ENCODE peak calls at places on chromosome 3, in seven cellular contexts. P is CD4-positive, alpha-beta T cell; T is OCI-LY7; U is sigmoid colon; M is gastrocnemius medialis; E is mesothelial cell of epicardium; G is lower leg skin. W is an unnamed sample.

GRCh38 chr3:11622846-11623550 is 20.7 kb downstream of the VGLL4 start:
- DNase-seq in P (no peak), T (no peak), U (no peak), M (no peak), E (no peak), G (no peak), W (no peak)

GRCh38 chr3:172085557-172085895 is 46.1 kb downstream of the FNDC3B start:
- DNase-seq in P (no peak), T (no peak), U (no peak), M (no peak), E (no peak), G (no peak), W (no peak)

GRCh38 chr3:124269619-124270018 is 277.7 kb upstream of the ROPN1 start:
- DNase-seq in P (no peak), T (no peak), U (no peak), M (no peak), E (no peak), G (no peak), W (no peak)

GRCh38 chr3:1118074-1118473 is 25.2 kb downstream of the CNTN6 start:
- DNase-seq in P (no peak), T (no peak), U (no peak), M (no peak), E (no peak), G (no peak), W (no peak)

GRCh38 chr3:45642731-45643152 is 46.5 kb upstream of the SACM1L start:
- DNase-seq in P (no peak), T (no peak), U (no peak), M (no peak), E (no peak), G (no peak), W (no peak)

GRCh38 chr3:148455098-148455497 is 242.6 kb upstream of the AGTR1 start:
- DNase-seq in P (no peak), T (no peak), U (no peak), M (peak), E (no peak), G (no peak), W (no peak)

GRCh38 chr3:9890249-9891071 is at the start of gene JAGN1:
- DNase-seq in P (peak), T (peak), U (peak), M (peak), E (peak), G (peak), W (peak)

GRCh38 chr3:137583256-137583655 is 180.9 kb upstream of the SOX14 start:
- DNase-seq in P (no peak), T (no peak), U (no peak), M (no peak), E (no peak), G (no peak), W (no peak)

GRCh38 chr3:71074416-71074815 is 509.1 kb downstream of the FOXP1 start:
- DNase-seq in P (no peak), T (no peak), U (no peak), M (no peak), E (no peak), G (no peak), W (no peak)

GRCh38 chr3:27105904-27106303 is 263.3 kb downstream of the NEK10 start:
- DNase-seq in P (no peak), T (no peak), U (no peak), M (no peak), E (no peak), G (no peak), W (peak)

GRCh38 chr3:124119056-124119721 is 127.3 kb upstream of the ROPN1 start:
- DNase-seq in P (no peak), T (no peak), U (no peak), M (no peak), E (no peak), G (no peak), W (no peak)

GRCh38 chr3:121018917-121019321 is 110.9 kb downstream of the STXBP5L start:
- DNase-seq in P (no peak), T (no peak), U (no peak), M (no peak), E (no peak), G (peak), W (no peak)

GRCh38 chr3:53181528-53181927 is 20.5 kb downstream of the PRKCD start:
- DNase-seq in P (no peak), T (no peak), U (no peak), M (no peak), E (no peak), G (no peak), W (no peak)

GRCh38 chr3:124121379-124122336 is 129.7 kb upstream of the ROPN1 start:
- DNase-seq in P (no peak), T (no peak), U (no peak), M (no peak), E (no peak), G (no peak), W (no peak)

GRCh38 chr3:155766206-155766605 is 21.3 kb upstream of the PLCH1 start:
- DNase-seq in P (no peak), T (no peak), U (no peak), M (no peak), E (no peak), G (no peak), W (no peak)

GRCh38 chr3:32414527-32415202 is 23.0 kb downstream of the CMTM7 start:
- DNase-seq in P (peak), T (no peak), U (no peak), M (no peak), E (no peak), G (peak), W (peak)

GRCh38 chr3:49191741-49192140 is 20.3 kb downstream of the KLHDC8B start:
- DNase-seq in P (no peak), T (no peak), U (no peak), M (no peak), E (no peak), G (no peak), W (no peak)

GRCh38 chr3:85783331-85783730 is 824.5 kb downstream of the CADM2 start:
- DNase-seq in P (no peak), T (no peak), U (no peak), M (no peak), E (no peak), G (no peak), W (no peak)

GRCh38 chr3:62558549-62559112 is 185.3 kb upstream of the FEZF2 start:
- DNase-seq in P (no peak), T (peak), U (no peak), M (no peak), E (peak), G (no peak), W (peak)

GRCh38 chr3:60322334-60322856 is 928.9 kb downstream of the FHIT start:
- DNase-seq in P (no peak), T (no peak), U (no peak), M (no peak), E (no peak), G (no peak), W (no peak)

GRCh38 chr3:177905895-177906511 is 630.2 kb upstream of the KCNMB2 start:
- DNase-seq in P (no peak), T (no peak), U (no peak), M (peak), E (no peak), G (no peak), W (no peak)

GRCh38 chr3:128845695-128846491 is 33.5 kb upstream of the ACAD9 start:
- DNase-seq in P (peak), T (peak), U (peak), M (peak), E (peak), G (peak), W (peak)

GRCh38 chr3:12689997-12690711 is 26.2 kb upstream of the RAF1 start:
- DNase-seq in P (no peak), T (no peak), U (no peak), M (no peak), E (no peak), G (no peak), W (no peak)

GRCh38 chr3:176967525-176967924 is 229.8 kb downstream of the TBL1XR1 start:
- DNase-seq in P (no peak), T (no peak), U (no peak), M (no peak), E (no peak), G (no peak), W (no peak)

GRCh38 chr3:134437211-134437752 is 48.5 kb downstream of the ANAPC13 start:
- DNase-seq in P (no peak), T (no peak), U (no peak), M (no peak), E (no peak), G (no peak), W (no peak)

GRCh38 chr3:127036209-127037020 is 53.5 kb downstream of the PLXNA1 start:
- DNase-seq in P (no peak), T (no peak), U (peak), M (peak), E (no peak), G (no peak), W (peak)

GRCh38 chr3:119206611-119207511 is 33.5 kb downstream of the UPK1B start:
- DNase-seq in P (no peak), T (no peak), U (no peak), M (no peak), E (no peak), G (no peak), W (no peak)

GRCh38 chr3:30708472-30708871 is 102.1 kb downstream of the TGFBR2 start:
- DNase-seq in P (no peak), T (no peak), U (no peak), M (no peak), E (no peak), G (no peak), W (no peak)

GRCh38 chr3:19765954-19766353 is 168.1 kb downstream of the EFHB start:
- DNase-seq in P (no peak), T (no peak), U (no peak), M (no peak), E (no peak), G (no peak), W (no peak)

GRCh38 chr3:126135398-126136076 is 44.8 kb downstream of the ALDH1L1 start:
- DNase-seq in P (no peak), T (no peak), U (peak), M (peak), E (peak), G (peak), W (peak)

GRCh38 chr3:72447059-72447946 is 400.9 kb downstream of the SHQ1 start:
- DNase-seq in P (peak), T (peak), U (peak), M (peak), E (peak), G (peak), W (peak)

GRCh38 chr3:72445827-72446405 is 402.3 kb downstream of the SHQ1 start:
- DNase-seq in P (no peak), T (peak), U (no peak), M (no peak), E (no peak), G (no peak), W (no peak)

GRCh38 chr3:72448375-72448823 is 399.8 kb downstream of the SHQ1 start:
- DNase-seq in P (no peak), T (no peak), U (no peak), M (no peak), E (no peak), G (no peak), W (no peak)

GRCh38 chr3:72444642-72445223 is 403.5 kb downstream of the SHQ1 start:
- DNase-seq in P (no peak), T (no peak), U (no peak), M (no peak), E (no peak), G (no peak), W (no peak)

DNA sequence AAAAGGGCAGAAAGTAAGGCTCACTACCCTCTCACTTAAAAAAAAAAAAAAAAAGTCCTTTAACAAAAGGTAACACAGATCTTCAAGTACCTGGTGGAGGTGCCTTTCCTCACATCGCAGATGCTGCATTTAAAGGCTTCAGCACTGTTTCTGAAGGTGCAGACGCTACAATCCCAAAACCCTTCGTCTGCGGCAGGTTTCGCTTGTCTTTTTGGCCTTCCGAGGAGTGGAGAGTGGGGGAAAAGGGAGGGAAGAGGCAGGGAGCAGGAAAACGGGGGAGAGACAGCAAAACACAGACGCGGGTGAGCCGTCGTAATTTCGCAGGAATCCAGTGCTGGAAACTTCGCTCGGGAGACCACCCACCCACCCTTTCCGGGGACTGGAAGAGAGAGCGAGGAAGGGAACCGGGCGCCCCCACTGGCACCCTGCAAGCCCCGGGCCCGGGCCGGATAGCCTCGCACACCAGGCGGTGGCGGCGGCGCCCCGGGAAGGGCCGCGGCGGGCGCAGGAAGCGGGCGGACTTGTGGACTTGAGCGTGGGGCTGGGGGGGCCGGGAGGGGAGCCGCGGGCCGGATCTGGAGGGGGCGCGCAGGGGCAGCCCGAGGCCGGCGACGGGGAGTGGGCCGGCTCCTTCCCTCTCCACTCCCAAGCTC is 401.7 kb downstream of the SHQ1 start:
- DNase-seq in P (peak), T (peak), U (no peak), M (no peak), E (peak), G (peak), W (no peak)
- TF ChIP-seq CTCF in P (no peak), T (peak), U (no peak), M (peak), E (no peak), G (no peak), W (no peak)

GRCh38 chr3:159781867-159782266 is 206.8 kb upstream of the IL12A start:
- DNase-seq in P (no peak), T (no peak), U (no peak), M (no peak), E (no peak), G (no peak), W (peak)
- TF ChIP-seq CTCF in P (no peak), T (no peak), U (no peak), M (no peak), E (no peak), G (no peak), W (peak)

GRCh38 chr3:133256787-133257483 is 142.9 kb upstream of the BFSP2 start:
- DNase-seq in P (no peak), T (no peak), U (no peak), M (no peak), E (no peak), G (no peak), W (no peak)

GRCh38 chr3:133258358-133258757 is 141.5 kb upstream of the BFSP2 start:
- DNase-seq in P (no peak), T (no peak), U (no peak), M (no peak), E (no peak), G (no peak), W (no peak)

GRCh38 chr3:133254716-133255115 is 145.1 kb upstream of the BFSP2 start:
- DNase-seq in P (no peak), T (no peak), U (no peak), M (no peak), E (no peak), G (no peak), W (no peak)

GRCh38 chr3:133262371-133262770 is 137.5 kb upstream of the BFSP2 start:
- DNase-seq in P (no peak), T (no peak), U (no peak), M (no peak), E (no peak), G (no peak), W (no peak)

GRCh38 chr3:133259767-133260166 is 140.1 kb upstream of the BFSP2 start:
- DNase-seq in P (no peak), T (no peak), U (no peak), M (no peak), E (no peak), G (no peak), W (no peak)
- TF ChIP-seq CTCF in P (no peak), T (no peak), U (no peak), M (no peak), E (no peak), G (no peak), W (no peak)

DNA sequence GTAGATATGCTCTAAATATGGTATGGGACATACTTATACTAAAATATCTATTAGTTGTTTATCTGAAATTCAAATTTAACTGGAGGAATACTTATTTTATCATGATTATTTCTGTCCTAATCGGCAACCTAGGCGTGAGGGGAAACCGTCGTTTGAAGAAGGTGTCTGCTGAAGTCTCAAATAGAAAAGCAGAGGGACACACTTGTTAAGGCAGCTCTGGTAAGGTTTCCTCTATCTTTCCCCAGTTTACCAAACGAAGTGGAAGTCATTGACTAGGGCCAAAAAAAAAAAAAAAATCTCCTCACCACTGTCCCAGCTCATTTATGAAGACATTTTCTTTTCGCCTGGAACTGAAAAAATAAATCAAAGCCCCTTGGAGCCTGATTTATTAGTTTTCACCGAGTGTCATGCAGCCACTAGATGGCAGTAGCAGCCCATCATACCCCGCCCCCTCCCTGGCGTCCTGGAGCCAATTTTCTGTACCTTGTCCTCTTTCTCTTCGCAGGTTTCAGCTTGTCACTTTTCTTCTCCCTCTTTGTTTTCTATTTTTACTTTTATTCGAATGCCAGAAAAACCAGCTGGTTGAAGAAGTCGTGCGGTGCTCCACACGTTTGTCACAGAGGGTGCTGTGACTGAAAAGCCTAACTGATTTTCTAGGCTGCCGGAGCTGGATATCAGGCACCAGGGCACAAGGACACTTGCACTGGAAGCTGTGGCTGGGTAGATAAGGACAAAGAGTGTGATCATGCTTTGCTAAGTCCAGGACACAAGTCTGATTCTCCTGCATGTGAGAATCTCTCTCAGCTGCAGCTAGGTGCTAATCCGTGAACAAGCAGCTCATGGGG is 238.7 kb downstream of the ZPLD1 start:
- DNase-seq in P (peak), T (peak), U (peak), M (peak), E (peak), G (peak), W (peak)
- TF ChIP-seq CTCF in P (peak), T (peak), U (peak), M (peak), E (peak), G (no peak), W (peak)

DNA sequence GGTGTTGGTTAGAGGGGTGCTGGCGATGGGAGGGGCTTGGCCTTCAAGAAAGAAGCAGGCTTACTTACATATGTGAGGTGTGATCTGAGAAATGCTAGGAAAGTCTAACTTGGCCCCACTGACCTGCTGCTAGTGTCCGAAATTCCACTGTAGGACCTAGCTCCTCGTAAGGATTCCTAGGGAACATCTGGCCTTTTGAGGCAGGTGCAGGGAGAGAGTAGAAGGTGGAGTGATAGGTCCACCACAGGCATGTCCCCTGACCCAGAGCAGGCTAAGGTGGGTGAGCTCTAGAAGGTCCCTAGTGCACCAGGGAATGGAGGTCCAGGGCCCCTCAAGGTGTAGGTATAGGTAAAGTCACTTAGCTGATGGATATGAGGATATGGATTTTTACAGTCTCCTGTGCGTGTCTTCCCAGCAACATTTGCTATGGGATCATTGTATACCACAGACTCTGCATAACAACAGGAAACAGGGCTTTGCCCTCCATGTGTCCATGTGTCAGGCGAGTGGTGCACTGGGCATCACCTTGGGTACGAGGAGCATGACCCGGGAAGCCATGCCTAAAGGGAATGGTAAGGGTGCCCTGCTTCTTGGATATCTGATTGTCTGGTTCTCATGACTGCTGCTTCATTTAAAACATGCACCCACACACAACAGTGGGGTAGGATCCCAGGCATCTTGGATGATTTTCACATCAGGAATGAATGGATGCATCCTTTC is 32.6 kb downstream of the POMGNT2 start:
- DNase-seq in P (no peak), T (no peak), U (no peak), M (no peak), E (no peak), G (peak), W (no peak)
- TF ChIP-seq CTCF in P (no peak), T (no peak), U (no peak), M (no peak), E (no peak), G (no peak), W (no peak)

DNA sequence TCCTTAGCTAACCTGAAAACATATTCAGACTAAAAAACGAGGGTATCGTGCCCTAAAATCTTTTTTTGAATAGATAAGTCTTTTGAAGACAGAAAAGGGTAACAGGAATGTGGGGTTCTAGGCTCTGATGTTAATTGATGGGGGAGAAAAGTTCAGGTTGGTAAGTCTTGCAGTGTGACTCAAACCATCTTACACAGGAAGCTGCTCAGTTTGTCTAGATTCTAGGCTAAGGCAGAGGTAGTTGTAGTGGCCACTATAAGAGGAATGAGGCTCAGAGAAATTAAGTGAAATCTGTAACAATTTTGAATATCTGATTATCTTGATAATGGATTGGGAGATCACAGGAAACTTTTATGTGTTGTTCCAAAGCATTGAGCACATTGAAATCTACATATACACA is 267.9 kb downstream of the PDCD6IP start:
- DNase-seq in P (no peak), T (no peak), U (no peak), M (no peak), E (no peak), G (no peak), W (no peak)
- TF ChIP-seq CTCF in P (no peak), T (no peak), U (no peak), M (no peak), E (no peak), G (no peak), W (no peak)

GRCh38 chr3:196920733-196921132 is 21.6 kb downstream of the NCBP2 start:
- DNase-seq in P (no peak), T (no peak), U (no peak), M (no peak), E (no peak), G (no peak), W (no peak)
- TF ChIP-seq CTCF in P (no peak), T (no peak), U (no peak), M (no peak), E (no peak), G (no peak), W (no peak)